ENCODE peak calls at places on chromosomes 2 and 18, in six cellular contexts. Y is OCI-M1; P is activated T-helper 9 cell treated with anti-CD3 and anti-CD28 coated beads, Interleukin-2, amount 50 U/mL, for 16 hours; A is MCF 10A; K is HT-29; X is astrocyte of the spinal cord. U is an unnamed sample.

GRCh38 chr2:38076710-38077430 is 919 bp upstream of the CYP1B1 start:
- DNase-seq in K (peak), P (peak), X (peak), Y (peak), A (peak), U (no peak)

GRCh38 chr18:21777814-21778213 is 37.2 kb downstream of the MIB1 start:
- DNase-seq in A (no peak), Y (no peak), X (no peak), P (no peak), K (no peak), U (no peak)

GRCh38 chr18:59814872-59815271 is 84.9 kb upstream of the PMAIP1 start:
- DNase-seq in A (peak), X (peak), Y (no peak), P (no peak), K (no peak), U (no peak)

GRCh38 chr2:102159295-102159694 is 16.7 kb downstream of the IL1R1 start:
- DNase-seq in X (no peak), A (no peak), P (no peak), Y (no peak), K (peak), U (no peak)

GRCh38 chr2:98445167-98445522 is 487 bp downstream of the INPP4A start:
- DNase-seq in K (no peak), A (peak), Y (peak), X (peak), P (no peak), U (no peak)

GRCh38 chr18:75139226-75139911 is 69.6 kb downstream of the PTGR3 start:
- DNase-seq in P (no peak), A (no peak), K (no peak), X (no peak), Y (no peak), U (no peak)

GRCh38 chr2:212005077-212005671 is 533.4 kb downstream of the ERBB4 start:
- DNase-seq in P (no peak), Y (peak), A (peak), K (peak), X (peak), U (peak)

GRCh38 chr2:101717041-101717817 is 19.7 kb downstream of the MAP4K4 start:
- DNase-seq in K (no peak), A (no peak), P (no peak), X (no peak), Y (no peak), U (no peak)

GRCh38 chr2:69231760-69232277 is 155.2 kb downstream of the GFPT1 start:
- DNase-seq in K (no peak), P (no peak), A (no peak), Y (no peak), X (no peak), U (no peak)

GRCh38 chr2:30235008-30235655 is 3.8 kb downstream of the LBH start:
- DNase-seq in A (no peak), K (no peak), P (peak), Y (no peak), X (no peak), U (no peak)

GRCh38 chr2:218857371-218858137 is 2.1 kb upstream of the WNT6 start:
- DNase-seq in K (no peak), A (peak), Y (no peak), X (no peak), P (no peak), U (no peak)

GRCh38 chr2:23413641-23414040 is 28.7 kb downstream of the KLHL29 start:
- DNase-seq in P (no peak), A (no peak), Y (no peak), K (no peak), X (no peak), U (no peak)

GRCh38 chr2:200677161-200677560 is 91.3 kb downstream of the AOX1 start:
- DNase-seq in A (no peak), Y (no peak), P (no peak), K (no peak), X (no peak), U (no peak)

GRCh38 chr2:44680424-44680971 is 261.0 kb upstream of the SIX3 start:
- DNase-seq in X (no peak), P (no peak), A (no peak), K (no peak), Y (no peak), U (no peak)

GRCh38 chr2:128451636-128452411 is 133.2 kb upstream of the HS6ST1 start:
- DNase-seq in P (no peak), Y (no peak), X (no peak), A (no peak), K (no peak), U (no peak)

GRCh38 chr2:153584244-153584643 is 105.7 kb upstream of the RPRM start:
- DNase-seq in X (no peak), P (no peak), K (no peak), A (no peak), Y (no peak), U (no peak)

GRCh38 chr2:139835101-139835500 is 1054.9 kb upstream of the NXPH2 start:
- DNase-seq in P (no peak), X (no peak), Y (no peak), A (no peak), K (no peak), U (no peak)

U was measured in anterior cingulate cortex.